ENCODE peak calls at places on chromosome 19, in nine cellular contexts. Q, I, R, F, K, W, E, D and A are unnamed samples. For H3K4me1, the result is how much of the 10 kb centered on the place peaks cover.

GRCh38 chr19:28419312-28419711 is 793.6 kb downstream of the UQCRFS1 start:
- DNase-seq in F (no peak), K (no peak), R (no peak), D (no peak), Q (no peak), W (no peak), I (no peak), E (no peak), A (no peak)

GRCh38 chr19:34430738-34431625 is 2.8 kb downstream of the UBA2 start:
- DNase-seq in D (peak), F (peak), I (no peak), W (no peak), Q (peak), K (no peak), E (peak), R (peak), A (peak)

GRCh38 chr19:43718627-43719377 is 2.9 kb downstream of the IRGC start:
- DNase-seq in Q (no peak), D (no peak), R (no peak), I (no peak), W (no peak), K (no peak), E (no peak), F (no peak), A (no peak)

GRCh38 chr19:3636506-3636905 is 9.9 kb upstream of the CACTIN start:
- DNase-seq in R (no peak), E (no peak), K (no peak), F (no peak), Q (no peak), I (no peak), D (no peak), W (no peak), A (no peak)

GRCh38 chr19:4186087-4186993 is 3.9 kb downstream of the ANKRD24 start:
- DNase-seq in R (peak), F (peak), E (peak), W (peak), I (peak), D (peak), Q (peak), K (peak), A (peak)

GRCh38 chr19:54684537-54684936 is 21.8 kb downstream of the LILRB4 start:
- DNase-seq in W (no peak), I (no peak), F (no peak), E (peak), Q (no peak), K (no peak), D (peak), R (no peak), A (peak)

GRCh38 chr19:55391191-55391670 is 5.5 kb downstream of the RPL28 start:
- DNase-seq in I (no peak), E (no peak), R (no peak), Q (no peak), F (no peak), K (no peak), D (no peak), W (no peak), A (no peak)

GRCh38 chr19:40640744-40641143 is 39.6 kb downstream of the LTBP4 start:
- DNase-seq in F (no peak), K (no peak), Q (no peak), I (peak), E (no peak), R (peak), D (peak), W (no peak), A (no peak)

GRCh38 chr19:9323557-9323918 is 441 bp upstream of the ZNF559 start:
- DNase-seq in D (peak), F (peak), E (no peak), R (peak), Q (no peak), W (peak), I (peak), K (no peak), A (peak)

GRCh38 chr19:16025108-16026101 is 50.9 kb upstream of the TPM4 start:
- DNase-seq in I (no peak), F (peak), E (peak), R (peak), W (peak), D (peak), K (no peak), Q (no peak), A (no peak)

GRCh38 chr19:55312621-55313117 is 12.5 kb downstream of the TMEM150B start:
- DNase-seq in D (no peak), Q (no peak), K (no peak), W (no peak), F (no peak), I (no peak), R (no peak), E (no peak), A (no peak)

GRCh38 chr19:6214881-6215541 is 64.8 kb downstream of the MLLT1 start:
- DNase-seq in K (no peak), Q (no peak), W (no peak), E (no peak), F (no peak), I (no peak), D (no peak), R (no peak), A (no peak)

GRCh38 chr19:45168767-45169351 is 8.1 kb upstream of the NKPD1 start:
- DNase-seq in W (no peak), R (no peak), I (peak), Q (no peak), F (no peak), D (no peak), E (no peak), K (no peak), A (no peak)

GRCh38 chr19:31537136-31537535 is 187.9 kb upstream of the TSHZ3 start:
- DNase-seq in R (no peak), W (no peak), I (no peak), F (no peak), Q (no peak), K (no peak), E (no peak), D (no peak), A (no peak)

GRCh38 chr19:33194527-33194883 is 375 bp downstream of the LRP3 start:
- DNase-seq in R (no peak), F (no peak), I (no peak), W (no peak), D (no peak), E (peak), Q (no peak), K (no peak), A (peak)

GRCh38 chr19:16875584-16876555 is 12.9 kb upstream of the F2RL3 start:
- DNase-seq in W (no peak), E (no peak), K (no peak), I (no peak), F (no peak), D (peak), R (no peak), Q (no peak), A (no peak)

GRCh38 chr19:14118165-14119051 is 846 bp upstream of the PRKACA start:
- DNase-seq in F (no peak), K (peak), I (peak), Q (peak), R (peak), E (peak), W (peak), D (no peak), A (peak)

GRCh38 chr19:6041991-6042421 is 64.1 kb upstream of the RANBP3 start:
- DNase-seq in E (no peak), I (no peak), D (peak), Q (no peak), K (no peak), W (no peak), F (no peak), R (no peak), A (no peak)

GRCh38 chr19:50975766-50976165 is 6.4 kb upstream of the KLK6 start:
- DNase-seq in F (peak), K (no peak), I (no peak), E (no peak), W (no peak), R (no peak), D (no peak), Q (no peak), A (no peak)

GRCh38 chr19:46381346-46381745 is 32.0 kb downstream of the CCDC8 start:
- DNase-seq in E (no peak), K (no peak), Q (no peak), R (no peak), D (no peak), W (no peak), F (no peak), I (no peak), A (no peak)

GRCh38 chr19:1370579-1371361 is 12.9 kb upstream of the NDUFS7 start:
- DNase-seq in Q (no peak), F (no peak), K (no peak), I (no peak), R (no peak), W (no peak), D (no peak), E (no peak), A (no peak)

GRCh38 chr19:40279761-40280607 is 5.2 kb downstream of the AKT2 start:
- DNase-seq in I (no peak), R (no peak), E (no peak), Q (no peak), K (no peak), W (no peak), F (no peak), D (peak), A (no peak)

GRCh38 chr19:40607311-40607871 is 6.2 kb downstream of the LTBP4 start:
- DNase-seq in D (no peak), F (no peak), Q (no peak), K (no peak), W (peak), E (peak), R (no peak), I (no peak), A (no peak)

GRCh38 chr19:38919837-38920528 is 8.0 kb upstream of the CCER2 start:
- DNase-seq in D (no peak), I (no peak), W (no peak), F (no peak), R (no peak), E (no peak), K (no peak), Q (no peak), A (no peak)
- H3K27ac ChIP-seq in D (no peak), I (no peak), W (no peak), F (no peak), R (no peak), E (no peak), K (no peak), Q (no peak), A (no peak)

DNA sequence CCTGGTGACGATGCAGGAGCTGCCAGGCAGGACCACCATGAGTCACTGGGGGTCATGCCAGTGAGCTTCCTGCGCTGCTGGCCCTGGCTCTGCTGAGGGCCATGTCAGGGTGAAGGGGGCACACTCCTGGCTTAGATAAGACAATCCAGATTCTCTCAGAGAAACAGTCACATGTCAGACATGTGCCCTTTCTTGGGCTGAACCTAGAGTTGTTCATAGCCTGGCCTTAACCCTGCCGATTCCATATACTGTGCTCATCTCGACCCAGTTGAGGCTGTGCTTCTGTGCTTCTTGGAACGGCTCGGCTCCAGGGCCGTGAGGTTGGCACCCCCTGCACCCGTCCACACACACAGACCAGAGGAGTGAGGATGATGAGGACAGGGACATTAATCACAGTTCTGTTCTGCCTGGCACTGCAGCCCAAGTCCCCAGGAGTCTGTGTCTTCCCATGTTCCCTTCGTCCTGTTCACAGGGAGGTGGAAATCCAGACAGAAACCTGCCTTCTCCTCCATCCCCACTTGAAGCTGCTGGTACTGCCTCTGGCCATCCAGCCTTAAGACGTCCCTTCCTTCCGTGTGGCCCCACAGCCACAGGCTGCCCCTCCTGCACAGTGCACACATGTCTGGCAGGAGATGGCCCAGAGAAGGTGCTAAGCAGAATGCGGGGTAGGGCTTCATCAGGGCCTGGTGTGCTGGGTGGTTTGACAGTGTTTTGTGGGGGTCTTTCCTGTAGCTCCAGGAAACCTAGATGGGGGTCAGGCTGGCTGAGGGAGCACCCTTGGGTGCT is 50.0 kb downstream of the LYL1 start:
- DNase-seq in I (no peak), Q (no peak), W (no peak), R (no peak), E (no peak), D (no peak), F (no peak), K (no peak), A (no peak)
- H3K4me1 ChIP-seq in I (half or more), Q (under half), W (half or more), R (half or more), E (half or more), D (under half), F (under half), K (under half), A (half or more)

DNA sequence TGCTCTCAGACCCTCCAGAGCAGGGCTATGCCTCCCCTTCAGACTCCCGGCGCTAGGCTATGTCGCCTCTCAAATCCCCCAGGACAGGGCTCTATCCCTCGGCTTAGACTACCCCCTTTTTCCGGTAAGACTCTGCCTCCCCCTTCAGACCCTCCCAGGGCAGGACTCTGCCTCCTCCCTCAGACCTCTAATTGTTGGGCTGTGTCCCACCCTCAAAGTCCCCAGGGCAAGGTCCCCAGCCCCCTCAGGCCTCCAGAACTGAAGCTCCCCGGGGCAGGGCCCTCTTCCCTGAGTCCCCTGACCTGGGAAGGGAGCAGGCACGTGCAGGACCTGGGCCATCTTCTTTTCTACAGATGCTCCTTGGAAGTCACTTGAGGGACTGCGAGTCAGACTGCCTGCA is 3.2 kb downstream of the KANK2 start:
- DNase-seq in I (no peak), Q (no peak), D (no peak), E (no peak), R (no peak), F (no peak), W (no peak), K (no peak), A (no peak)
- H3K4me3 ChIP-seq in I (peak), Q (no peak), D (peak), E (no peak), R (no peak), F (no peak), W (peak), K (no peak), A (no peak)

GRCh38 chr19:18726846-18727245 is 43.4 kb downstream of the CRTC1 start:
- DNase-seq in R (no peak), I (no peak), F (no peak), D (no peak), W (no peak), E (no peak), K (no peak), Q (no peak), A (no peak)
- H3K27ac ChIP-seq in R (no peak), I (no peak), F (no peak), D (no peak), W (no peak), E (no peak), K (no peak), Q (no peak), A (no peak)

GRCh38 chr19:18476507-18477041 is 38.6 kb upstream of the ISYNA1 start:
- DNase-seq in D (no peak), R (no peak), Q (no peak), W (no peak), K (no peak), F (no peak), E (no peak), I (no peak), A (no peak)

GRCh38 chr19:18474366-18474887 is 36.5 kb upstream of the ISYNA1 start:
- DNase-seq in D (no peak), Q (no peak), R (no peak), I (no peak), K (no peak), F (no peak), E (no peak), W (no peak), A (no peak)

GRCh38 chr19:18475004-18475453 is 37.1 kb upstream of the ISYNA1 start:
- DNase-seq in F (no peak), Q (peak), E (no peak), R (no peak), D (no peak), I (no peak), K (peak), W (no peak), A (no peak)

GRCh38 chr19:18477042-18477760 is 39.3 kb upstream of the ISYNA1 start:
- DNase-seq in R (no peak), Q (no peak), W (no peak), E (no peak), I (no peak), D (no peak), F (no peak), K (no peak), A (peak)

GRCh38 chr19:18475762-18476331 is 37.9 kb upstream of the ISYNA1 start:
- DNase-seq in K (no peak), F (no peak), Q (no peak), R (no peak), D (no peak), I (no peak), E (no peak), W (no peak), A (no peak)
- H3K4me1 ChIP-seq in K (half or more), F (under half), Q (half or more), R (under half), D (under half), I (half or more), E (under half), W (half or more), A (under half)

GRCh38 chr19:2603320-2603719 is 99.2 kb downstream of the GNG7 start:
- DNase-seq in I (peak), R (no peak), D (no peak), K (no peak), W (no peak), F (no peak), Q (no peak), E (peak), A (no peak)
- H3K4me3 ChIP-seq in I (peak), R (no peak), D (no peak), K (no peak), W (peak), F (no peak), Q (no peak), E (peak), A (no peak)

GRCh38 chr19:35931874-35932202 is 4.3 kb upstream of the LRFN3 start:
- DNase-seq in I (no peak), E (no peak), D (no peak), K (no peak), W (no peak), Q (no peak), R (no peak), F (no peak), A (no peak)
- H3K27ac ChIP-seq in I (peak), E (no peak), D (no peak), K (no peak), W (no peak), Q (peak), R (no peak), F (peak), A (no peak)